ENCODE peak calls at places on chromosomes 7 and 10, in seven cellular contexts. Y is lower lobe of right lung, P is OCI-LY7, U is cardiac fibroblast, G is psoas muscle, Q is mammary epithelial cell, C is BJ. W is an unnamed sample.
A peak's percentile ranks its signal among the peaks of the same experiment; 100 is the strongest.

GRCh38 chr7:155883491-155884224 is 71.4 kb upstream of the SHH start:
- DNase-seq in C (no peak), G (peak; percentile 30), U (no peak), Y (no peak), Q (no peak), P (no peak), W (no peak)

GRCh38 chr7:3649678-3650445 is 348.8 kb downstream of the SDK1 start:
- DNase-seq in Q (peak; percentile 2), P (no peak), U (peak; percentile 32), C (no peak), Y (no peak), G (no peak), W (no peak)

GRCh38 chr10:26430641-26431163 is 7.4 kb upstream of the APBB1IP start:
- DNase-seq in U (no peak), Q (no peak), C (peak; percentile 48), Y (no peak), P (peak; percentile 68), G (no peak), W (no peak)

GRCh38 chr7:5495581-5496375 is 72.1 kb upstream of the TNRC18 start:
- DNase-seq in Y (no peak), G (peak; percentile 96), U (no peak), C (no peak), P (peak; percentile 17), Q (peak; percentile 50), W (no peak)

GRCh38 chr7:157565201-157565626 is 228.4 kb downstream of the DNAJB6 start:
- DNase-seq in U (no peak), G (no peak), Q (no peak), Y (no peak), C (no peak), P (no peak), W (no peak)

GRCh38 chr10:51389415-51390342 is 309.7 kb downstream of the CSTF2T start:
- DNase-seq in Q (peak; percentile 15), Y (no peak), P (peak; percentile 51), G (peak; percentile 57), U (peak; percentile 91), C (peak; percentile 100), W (peak; percentile 97)

GRCh38 chr10:24951201-24952145 is 933 bp downstream of the PRTFDC1 start:
- DNase-seq in U (peak; percentile 26), P (no peak), Y (peak; percentile 46), C (no peak), G (no peak), Q (no peak), W (peak; percentile 22)

GRCh38 chr7:106486331-106486730 is 174.6 kb downstream of the CCDC71L start:
- DNase-seq in Q (peak; percentile 83), C (peak; percentile 59), P (no peak), Y (no peak), G (no peak), U (peak; percentile 88), W (peak; percentile 29)

GRCh38 chr7:38655833-38656774 is 24.9 kb upstream of the AMPH start:
- DNase-seq in U (no peak), Q (no peak), C (no peak), Y (no peak), G (peak; percentile 86), P (no peak), W (no peak)

GRCh38 chr10:43287056-43288007 is 20.5 kb upstream of the RASGEF1A start:
- DNase-seq in C (no peak), Q (peak; percentile 83), Y (peak; percentile 85), P (peak; percentile 39), G (no peak), U (peak; percentile 34), W (no peak)

GRCh38 chr7:99143853-99144672 is at the start of gene SMURF1:
- DNase-seq in U (peak; percentile 53), Y (peak; percentile 80), Q (peak; percentile 52), P (peak; percentile 88), C (no peak), G (peak; percentile 86), W (no peak)

GRCh38 chr10:79436066-79436849 is 9.2 kb downstream of the ZCCHC24 start:
- DNase-seq in Y (no peak), P (no peak), C (no peak), U (no peak), G (no peak), Q (no peak), W (no peak)
- H3K4me3 ChIP-seq in Y (no peak overlapping the region), P (no peak overlapping the region), C (no peak overlapping the region), U (no peak overlapping the region), G (peak overlapping the region; percentile 31), Q (no peak overlapping the region), W (no peak overlapping the region)

DNA sequence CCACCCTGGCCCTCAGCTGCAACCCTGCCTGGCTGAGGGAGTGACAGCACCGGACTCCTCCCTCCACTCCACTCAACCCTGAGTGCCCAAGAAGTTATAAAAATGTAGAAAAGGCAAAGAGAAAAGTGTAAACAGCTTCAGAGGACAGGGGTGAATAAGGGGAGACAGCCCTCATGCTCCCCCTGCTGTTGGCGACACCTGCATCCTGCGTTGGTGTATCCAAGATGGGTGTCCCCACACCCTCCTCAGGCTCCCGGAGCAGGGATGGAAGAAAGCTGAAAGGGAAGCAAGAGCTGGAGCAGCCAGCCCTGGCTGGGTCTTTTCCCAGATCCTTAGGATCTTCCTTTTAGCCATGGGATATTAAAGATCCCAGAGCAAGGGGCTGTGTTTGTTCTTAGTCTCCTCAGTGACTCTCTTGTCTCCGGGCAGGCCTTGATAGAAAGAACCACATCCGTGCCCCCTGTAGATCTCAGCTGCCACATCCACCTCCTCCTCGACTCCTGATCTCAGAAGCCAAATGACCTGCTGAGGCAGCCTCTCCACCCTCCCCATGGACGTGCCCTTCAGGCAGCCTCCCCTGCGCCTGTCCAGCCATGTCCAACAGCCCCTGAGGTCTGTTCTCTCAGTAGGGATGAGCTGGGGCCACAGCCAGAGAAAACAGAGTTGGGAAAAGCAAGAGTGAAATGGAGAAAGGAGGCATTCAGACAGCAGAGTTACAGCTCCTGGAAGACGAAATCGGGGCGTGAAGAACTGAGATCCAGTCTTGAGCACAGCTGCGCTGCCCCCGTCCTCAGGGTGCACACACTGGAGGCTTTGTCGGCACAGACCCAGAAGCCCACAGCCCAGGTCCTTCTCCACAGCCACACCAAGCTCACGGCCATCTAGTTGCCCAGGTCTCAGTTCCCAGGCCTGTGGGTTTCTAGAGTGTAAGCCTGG is 6.8 kb downstream of the FAM131B start:
- DNase-seq in C (no peak), Q (no peak), Y (no peak), P (peak; percentile 13), U (no peak), G (no peak), W (no peak)
- TF ChIP-seq CTCF in C (no peak), Q (no peak), Y (no peak), P (peak; percentile 45), U (no peak), G (no peak), W (no peak)

GRCh38 chr7:103154042-103154441 is 5.1 kb upstream of the NAPEPLD start:
- DNase-seq in G (no peak), U (no peak), Y (no peak), P (no peak), C (no peak), Q (no peak), W (no peak)

GRCh38 chr7:103150192-103150591 is 1.3 kb upstream of the NAPEPLD start:
- DNase-seq in P (peak; percentile 18), U (no peak), Y (no peak), Q (peak; percentile 80), G (no peak), C (no peak), W (no peak)

GRCh38 chr7:103149808-103150180 is 895 bp upstream of the NAPEPLD start:
- DNase-seq in Y (no peak), Q (no peak), P (no peak), U (no peak), G (no peak), C (no peak), W (no peak)

GRCh38 chr7:103148131-103148993 is 537 bp downstream of the NAPEPLD start:
- DNase-seq in G (no peak), P (no peak), U (peak; percentile 17), Y (no peak), Q (peak; percentile 17), C (no peak), W (no peak)

DNA sequence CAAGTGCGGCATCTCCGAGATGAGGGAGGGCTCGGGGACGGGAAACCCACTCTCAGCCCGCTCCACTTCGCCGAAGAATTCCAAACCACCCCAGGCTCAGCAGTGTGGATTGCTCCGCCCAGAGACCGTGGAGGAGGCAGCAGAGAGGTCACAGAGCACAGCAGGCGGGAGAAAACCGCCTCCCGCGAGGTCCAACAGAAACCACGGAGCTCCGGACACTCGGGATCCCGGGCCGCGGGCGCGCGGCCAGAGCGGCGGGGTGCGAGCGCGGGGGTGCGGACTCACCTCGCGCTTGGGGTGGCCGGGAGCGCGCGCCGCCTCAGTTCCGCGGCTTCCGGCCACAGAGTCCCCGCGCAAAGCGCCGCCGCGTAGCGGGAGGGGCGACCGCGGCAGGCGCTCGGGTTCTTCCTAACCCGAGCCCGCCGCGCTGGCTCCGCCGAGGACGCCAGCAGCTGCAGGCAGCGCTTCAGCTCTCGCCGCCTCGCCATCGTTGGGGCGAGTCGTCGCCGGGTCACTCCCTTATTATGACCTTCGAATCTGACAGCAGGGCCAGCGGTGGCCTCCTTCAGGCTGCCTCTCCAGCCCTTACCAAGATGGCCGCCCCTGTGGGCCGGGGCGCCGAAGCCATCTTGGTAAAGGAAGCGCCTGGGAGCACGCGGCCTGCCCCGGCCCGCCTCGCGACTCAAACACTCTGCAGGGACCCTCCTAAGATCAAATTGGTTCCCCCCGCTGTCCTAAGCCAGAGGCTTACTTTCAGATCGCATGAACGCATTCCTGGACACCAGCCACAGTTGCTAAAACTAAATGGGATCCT is at the start of gene NAPEPLD:
- DNase-seq in Y (peak; percentile 92), P (peak; percentile 85), C (peak; percentile 54), Q (peak; percentile 75), U (peak; percentile 87), G (peak; percentile 93), W (peak; percentile 28)
- H3K4me3 ChIP-seq in Y (peak within 1 kb of the TSS; percentile 90), P (peak within 1 kb of the TSS; percentile 79), C (peak within 1 kb of the TSS; percentile 39), Q (peak within 1 kb of the TSS; percentile 76), U (peak within 1 kb of the TSS; percentile 82), G (peak within 1 kb of the TSS; percentile 83), W (peak within 1 kb of the TSS; percentile 68)

GRCh38 chr7:12637819-12638592 is 49.4 kb upstream of the ARL4A start:
- DNase-seq in C (no peak), Y (no peak), U (no peak), P (no peak), G (no peak), Q (no peak), W (no peak)

GRCh38 chr7:12640299-12641096 is 46.9 kb upstream of the ARL4A start:
- DNase-seq in Y (no peak), P (no peak), C (no peak), U (no peak), Q (no peak), G (no peak), W (no peak)

GRCh38 chr7:12641196-12641595 is 46.2 kb upstream of the ARL4A start:
- DNase-seq in U (no peak), G (no peak), Q (no peak), Y (no peak), P (no peak), C (no peak), W (no peak)

GRCh38 chr7:12637328-12637727 is 50.1 kb upstream of the ARL4A start:
- DNase-seq in Q (no peak), P (no peak), C (no peak), U (no peak), Y (no peak), G (no peak), W (no peak)

DNA sequence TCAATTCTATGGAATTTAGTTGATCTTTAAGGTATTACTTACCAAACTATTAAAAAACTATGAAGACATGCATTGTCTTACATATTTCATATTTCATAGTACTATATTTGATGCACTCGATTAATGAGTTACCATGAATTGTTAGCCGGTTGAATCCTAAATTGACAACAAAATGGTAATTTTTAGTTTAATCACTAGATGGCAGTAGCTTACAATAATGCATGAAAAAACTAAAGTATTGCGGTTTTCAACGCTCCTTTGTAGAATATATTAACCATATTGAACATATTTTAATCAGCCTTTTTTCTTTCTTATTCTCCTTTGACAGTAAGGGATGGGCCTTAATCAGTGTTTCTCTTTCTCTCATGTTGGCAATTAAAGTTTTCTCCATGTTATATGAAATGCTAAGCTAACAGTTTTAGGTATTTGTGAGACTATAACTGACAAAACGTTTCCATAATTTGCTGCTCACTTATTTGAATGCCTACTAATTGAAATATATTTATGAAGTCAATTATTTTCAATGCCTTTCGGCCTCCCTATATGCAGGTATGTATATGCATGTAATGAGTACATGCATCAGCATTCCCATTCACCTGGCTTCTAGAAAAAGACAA is 48.5 kb upstream of the ARL4A start:
- DNase-seq in Y (no peak), C (no peak), Q (peak; percentile 32), P (peak; percentile 53), U (peak; percentile 65), G (no peak), W (no peak)
- TF ChIP-seq CTCF in Y (peak; percentile 62), C (peak; percentile 46), Q (peak; percentile 56), P (peak; percentile 85), U (peak; percentile 41), G (peak; percentile 60), W (peak; percentile 31)